ENCODE peak calls at places on chromosomes 13 and 19, in nine cellular contexts. One of them, this sample, is unnamed.
A peak's percentile ranks its signal among the peaks of the same experiment; 100 is the strongest.

GRCh38 chr13:67100723-67101122 is 129.4 kb downstream of the PCDH9 start:
- DNase-seq in fibroblast of mammary gland: no peak
- DNase-seq in GM23338: peak; percentile 31
- DNase-seq in endodermal cell: peak; percentile 53
- DNase-seq in brain microvascular endothelial cell: no peak
- DNase-seq in PC-3: no peak
- DNase-seq in adrenal gland: no peak
- DNase-seq in neural progenitor cell: no peak
- DNase-seq in cardiac muscle cell: no peak
- DNase-seq in this sample: no peak

GRCh38 chr13:29101404-29101803 is 281.3 kb downstream of the MTUS2 start:
- DNase-seq in fibroblast of mammary gland: no peak
- DNase-seq in GM23338: no peak
- DNase-seq in endodermal cell: no peak
- DNase-seq in brain microvascular endothelial cell: no peak
- DNase-seq in PC-3: no peak
- DNase-seq in adrenal gland: no peak
- DNase-seq in neural progenitor cell: no peak
- DNase-seq in cardiac muscle cell: no peak
- DNase-seq in this sample: peak; percentile 5

GRCh38 chr13:98986226-98986846 is 8.5 kb upstream of the DOCK9 start:
- DNase-seq in fibroblast of mammary gland: no peak
- DNase-seq in GM23338: no peak
- DNase-seq in endodermal cell: no peak
- DNase-seq in brain microvascular endothelial cell: no peak
- DNase-seq in PC-3: no peak
- DNase-seq in adrenal gland: no peak
- DNase-seq in neural progenitor cell: no peak
- DNase-seq in cardiac muscle cell: no peak
- DNase-seq in this sample: no peak

GRCh38 chr13:65966991-65967451 is 1263.1 kb downstream of the PCDH9 start:
- DNase-seq in fibroblast of mammary gland: peak; percentile 64
- DNase-seq in GM23338: peak; percentile 88
- DNase-seq in endodermal cell: peak; percentile 66
- DNase-seq in brain microvascular endothelial cell: peak; percentile 55
- DNase-seq in PC-3: peak; percentile 71
- DNase-seq in adrenal gland: no peak
- DNase-seq in neural progenitor cell: peak; percentile 53
- DNase-seq in cardiac muscle cell: peak; percentile 59
- DNase-seq in this sample: peak; percentile 0

GRCh38 chr19:33606556-33606955 is 15.2 kb upstream of the CHST8 start:
- DNase-seq in fibroblast of mammary gland: no peak
- DNase-seq in GM23338: no peak
- DNase-seq in endodermal cell: no peak
- DNase-seq in brain microvascular endothelial cell: no peak
- DNase-seq in PC-3: no peak
- DNase-seq in adrenal gland: no peak
- DNase-seq in neural progenitor cell: no peak
- DNase-seq in cardiac muscle cell: no peak
- DNase-seq in this sample: no peak

GRCh38 chr19:2387367-2388288 is 27.6 kb downstream of the TMPRSS9 start:
- DNase-seq in fibroblast of mammary gland: no peak
- DNase-seq in GM23338: no peak
- DNase-seq in endodermal cell: no peak
- DNase-seq in brain microvascular endothelial cell: no peak
- DNase-seq in PC-3: no peak
- DNase-seq in adrenal gland: no peak
- DNase-seq in neural progenitor cell: no peak
- DNase-seq in cardiac muscle cell: no peak
- DNase-seq in this sample: no peak

GRCh38 chr13:67184247-67184646 is 45.9 kb downstream of the PCDH9 start:
- DNase-seq in fibroblast of mammary gland: no peak
- DNase-seq in GM23338: no peak
- DNase-seq in endodermal cell: no peak
- DNase-seq in brain microvascular endothelial cell: no peak
- DNase-seq in PC-3: peak; percentile 54
- DNase-seq in adrenal gland: no peak
- DNase-seq in neural progenitor cell: no peak
- DNase-seq in cardiac muscle cell: no peak
- DNase-seq in this sample: no peak

GRCh38 chr19:1384478-1385110 is 887 bp downstream of the NDUFS7 start:
- DNase-seq in fibroblast of mammary gland: no peak
- DNase-seq in GM23338: no peak
- DNase-seq in endodermal cell: no peak
- DNase-seq in brain microvascular endothelial cell: no peak
- DNase-seq in PC-3: no peak
- DNase-seq in adrenal gland: no peak
- DNase-seq in neural progenitor cell: no peak
- DNase-seq in cardiac muscle cell: no peak
- DNase-seq in this sample: no peak

GRCh38 chr13:26721251-26721939 is 39.2 kb downstream of the GPR12 start:
- DNase-seq in fibroblast of mammary gland: no peak
- DNase-seq in GM23338: no peak
- DNase-seq in endodermal cell: no peak
- DNase-seq in brain microvascular endothelial cell: no peak
- DNase-seq in PC-3: no peak
- DNase-seq in adrenal gland: no peak
- DNase-seq in neural progenitor cell: no peak
- DNase-seq in cardiac muscle cell: no peak
- DNase-seq in this sample: peak; percentile 40

GRCh38 chr13:21060063-21060826 is 1.1 kb downstream of the LATS2 start:
- DNase-seq in fibroblast of mammary gland: peak; percentile 48
- DNase-seq in GM23338: peak; percentile 67
- DNase-seq in endodermal cell: peak; percentile 78
- DNase-seq in brain microvascular endothelial cell: no peak
- DNase-seq in PC-3: peak; percentile 33
- DNase-seq in adrenal gland: no peak
- DNase-seq in neural progenitor cell: peak; percentile 61
- DNase-seq in cardiac muscle cell: peak; percentile 63
- DNase-seq in this sample: no peak

GRCh38 chr19:5308471-5309437 is 31.9 kb downstream of the PTPRS start:
- DNase-seq in fibroblast of mammary gland: peak; percentile 91
- DNase-seq in GM23338: no peak
- DNase-seq in endodermal cell: no peak
- DNase-seq in brain microvascular endothelial cell: peak; percentile 72
- DNase-seq in PC-3: no peak
- DNase-seq in adrenal gland: peak; percentile 50
- DNase-seq in neural progenitor cell: no peak
- DNase-seq in cardiac muscle cell: peak; percentile 94
- DNase-seq in this sample: no peak

GRCh38 chr13:83151308-83151660 is 731.0 kb downstream of the SLITRK1 start:
- DNase-seq in fibroblast of mammary gland: peak; percentile 22
- DNase-seq in GM23338: no peak
- DNase-seq in endodermal cell: no peak
- DNase-seq in brain microvascular endothelial cell: no peak
- DNase-seq in PC-3: no peak
- DNase-seq in adrenal gland: no peak
- DNase-seq in neural progenitor cell: no peak
- DNase-seq in cardiac muscle cell: no peak
- DNase-seq in this sample: no peak

GRCh38 chr19:1945899-1946298 is 4.9 kb downstream of the CSNK1G2 start:
- DNase-seq in fibroblast of mammary gland: peak; percentile 49
- DNase-seq in GM23338: peak; percentile 93
- DNase-seq in endodermal cell: peak; percentile 93
- DNase-seq in brain microvascular endothelial cell: no peak
- DNase-seq in PC-3: peak; percentile 61
- DNase-seq in adrenal gland: peak; percentile 51
- DNase-seq in neural progenitor cell: peak; percentile 84
- DNase-seq in cardiac muscle cell: peak; percentile 29
- DNase-seq in this sample: no peak

GRCh38 chr13:25171517-25172302 is at the start of gene AMER2:
- DNase-seq in fibroblast of mammary gland: peak; percentile 11
- DNase-seq in GM23338: peak; percentile 37
- DNase-seq in endodermal cell: peak; percentile 68
- DNase-seq in brain microvascular endothelial cell: no peak
- DNase-seq in PC-3: no peak
- DNase-seq in adrenal gland: peak; percentile 39
- DNase-seq in neural progenitor cell: peak; percentile 86
- DNase-seq in cardiac muscle cell: peak; percentile 38
- DNase-seq in this sample: peak; percentile 22

GRCh38 chr13:34371645-34372044 is 553.7 kb downstream of the RFC3 start:
- DNase-seq in fibroblast of mammary gland: no peak
- DNase-seq in GM23338: no peak
- DNase-seq in endodermal cell: no peak
- DNase-seq in brain microvascular endothelial cell: peak; percentile 53
- DNase-seq in PC-3: no peak
- DNase-seq in adrenal gland: no peak
- DNase-seq in neural progenitor cell: no peak
- DNase-seq in cardiac muscle cell: no peak
- DNase-seq in this sample: no peak

DNA sequence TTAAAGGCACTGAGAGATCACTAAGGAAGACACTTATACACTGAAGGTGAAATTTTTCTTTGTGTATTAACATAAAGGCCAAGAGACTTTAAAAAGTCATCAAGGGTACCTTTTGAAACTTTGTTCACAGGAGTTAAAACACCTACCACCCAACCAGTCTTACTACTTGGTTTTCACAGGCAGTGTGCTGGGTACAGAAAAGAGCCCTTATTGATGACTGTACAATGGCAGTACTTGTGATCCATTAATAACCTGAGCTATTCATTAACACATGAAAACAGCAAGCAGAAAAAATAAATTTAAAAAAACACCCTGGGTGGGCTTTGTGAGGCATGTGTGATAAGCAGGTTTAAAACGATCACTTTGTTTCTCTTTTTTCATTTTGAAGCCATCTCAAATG is 148.9 kb downstream of the TBC1D4 start:
- DNase-seq in fibroblast of mammary gland: no peak
- DNase-seq in GM23338: no peak
- DNase-seq in endodermal cell: no peak
- DNase-seq in brain microvascular endothelial cell: no peak
- DNase-seq in PC-3: no peak
- DNase-seq in adrenal gland: no peak
- DNase-seq in neural progenitor cell: no peak
- DNase-seq in cardiac muscle cell: no peak
- DNase-seq in this sample: no peak
- TF ChIP-seq CTCF in fibroblast of mammary gland: no peak
- TF ChIP-seq CTCF in GM23338: no peak
- TF ChIP-seq CTCF in endodermal cell: no peak
- TF ChIP-seq CTCF in brain microvascular endothelial cell: no peak
- TF ChIP-seq CTCF in PC-3: no peak
- TF ChIP-seq CTCF in adrenal gland: no peak
- TF ChIP-seq CTCF in neural progenitor cell: no peak
- TF ChIP-seq CTCF in cardiac muscle cell: no peak
- TF ChIP-seq CTCF in this sample: no peak

DNA sequence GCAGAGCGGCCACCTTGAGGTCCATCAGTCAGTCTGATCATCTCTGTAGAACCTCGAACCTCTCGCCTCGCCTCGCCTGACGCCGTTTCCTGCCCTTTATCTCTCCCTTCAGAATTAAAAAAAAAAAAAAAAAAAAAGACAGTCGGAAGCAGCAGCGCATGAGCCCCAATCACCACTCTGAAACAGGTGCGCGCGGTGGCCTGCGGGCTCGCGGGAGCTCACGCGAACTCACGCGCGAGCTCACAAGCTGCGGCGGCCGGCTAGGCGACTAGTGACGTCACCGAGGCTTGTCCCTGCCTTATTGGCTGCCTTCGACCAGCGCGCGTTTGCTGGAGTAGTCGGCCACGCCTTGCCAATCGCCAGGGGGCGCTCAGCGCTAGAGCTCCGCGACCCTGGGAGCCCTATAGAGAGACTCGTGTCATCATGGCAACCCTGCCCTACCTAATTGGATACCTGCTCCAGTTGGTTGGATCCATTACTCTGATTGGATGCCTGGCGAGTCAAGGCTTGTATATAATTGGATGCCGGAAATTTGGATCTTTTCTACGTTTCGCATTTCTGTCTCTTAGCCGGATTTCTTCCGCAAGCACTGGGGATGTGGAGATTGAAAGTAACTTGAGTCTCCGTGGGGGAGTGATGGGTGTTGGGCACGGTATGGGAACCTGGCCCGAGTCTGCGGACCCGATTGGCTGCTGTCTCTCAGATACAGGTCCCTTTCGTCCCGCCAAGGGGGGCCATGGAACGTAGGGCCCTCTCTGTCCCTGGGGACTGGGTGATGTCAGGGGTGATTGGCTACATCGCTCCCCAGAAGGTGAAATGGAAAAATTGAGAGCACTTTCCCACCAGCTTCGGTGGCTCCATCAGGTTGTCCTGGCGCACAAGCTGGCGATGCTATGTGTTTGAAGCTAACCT is 31.6 kb downstream of the SYT3 start:
- DNase-seq in fibroblast of mammary gland: peak; percentile 85
- DNase-seq in GM23338: peak; percentile 100
- DNase-seq in endodermal cell: peak; percentile 99
- DNase-seq in brain microvascular endothelial cell: peak; percentile 73
- DNase-seq in PC-3: peak; percentile 34
- DNase-seq in adrenal gland: peak; percentile 64
- DNase-seq in neural progenitor cell: peak; percentile 97
- DNase-seq in cardiac muscle cell: peak; percentile 92
- DNase-seq in this sample: peak; percentile 75
- TF ChIP-seq CTCF in fibroblast of mammary gland: peak; percentile 55
- TF ChIP-seq CTCF in GM23338: peak; percentile 80
- TF ChIP-seq CTCF in endodermal cell: peak; percentile 89
- TF ChIP-seq CTCF in brain microvascular endothelial cell: peak; percentile 50
- TF ChIP-seq CTCF in PC-3: peak; percentile 41
- TF ChIP-seq CTCF in adrenal gland: no peak
- TF ChIP-seq CTCF in neural progenitor cell: peak; percentile 66
- TF ChIP-seq CTCF in cardiac muscle cell: peak; percentile 79
- TF ChIP-seq CTCF in this sample: peak; percentile 22

DNA sequence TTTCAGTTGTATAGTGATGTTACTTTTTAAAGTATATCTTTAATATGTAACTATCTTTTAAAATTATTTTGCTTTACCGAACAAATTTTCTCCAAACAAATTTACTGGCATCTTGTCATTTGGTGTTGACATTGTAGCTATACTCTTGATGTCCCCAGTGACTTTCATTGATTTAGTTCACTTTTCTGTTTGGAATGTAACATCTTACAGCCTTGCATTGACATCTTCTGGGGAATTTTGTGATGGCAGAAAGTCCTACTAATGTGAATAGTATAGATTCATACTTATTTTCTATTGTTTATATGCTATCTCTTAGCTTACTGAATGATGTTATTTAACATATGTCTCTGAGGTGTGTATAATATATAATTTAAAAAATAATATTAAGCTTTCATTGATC is 800.9 kb upstream of the ATXN8OS start:
- DNase-seq in fibroblast of mammary gland: no peak
- DNase-seq in GM23338: peak; percentile 19
- DNase-seq in endodermal cell: no peak
- DNase-seq in brain microvascular endothelial cell: no peak
- DNase-seq in PC-3: no peak
- DNase-seq in adrenal gland: no peak
- DNase-seq in neural progenitor cell: no peak
- DNase-seq in cardiac muscle cell: no peak
- DNase-seq in this sample: no peak
- TF ChIP-seq CTCF in fibroblast of mammary gland: no peak
- TF ChIP-seq CTCF in GM23338: peak; percentile 43
- TF ChIP-seq CTCF in endodermal cell: peak; percentile 41
- TF ChIP-seq CTCF in brain microvascular endothelial cell: no peak
- TF ChIP-seq CTCF in PC-3: no peak
- TF ChIP-seq CTCF in adrenal gland: no peak
- TF ChIP-seq CTCF in neural progenitor cell: peak; percentile 17
- TF ChIP-seq CTCF in cardiac muscle cell: no peak
- TF ChIP-seq CTCF in this sample: no peak

DNA sequence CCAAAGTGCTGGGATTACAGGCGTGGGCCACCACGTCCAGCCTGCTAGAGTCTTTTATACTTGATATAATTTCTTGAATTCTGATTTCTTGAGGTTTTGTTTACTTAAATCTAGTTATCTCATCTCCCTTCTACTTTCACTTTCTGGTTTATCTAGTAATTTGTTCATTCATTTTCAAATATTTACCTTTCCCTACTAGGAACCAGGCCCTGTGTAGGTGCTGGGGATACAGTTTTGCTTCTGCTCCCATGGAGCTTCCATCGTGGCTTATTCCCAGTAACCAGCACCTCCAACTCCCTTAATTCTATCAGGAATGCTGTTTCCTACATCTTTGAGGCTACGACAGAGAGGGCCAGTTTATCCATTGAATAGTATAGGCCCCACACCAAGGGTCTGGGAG is 24.1 kb upstream of the TRIM13 start:
- DNase-seq in fibroblast of mammary gland: no peak
- DNase-seq in GM23338: no peak
- DNase-seq in endodermal cell: no peak
- DNase-seq in brain microvascular endothelial cell: no peak
- DNase-seq in PC-3: no peak
- DNase-seq in adrenal gland: no peak
- DNase-seq in neural progenitor cell: no peak
- DNase-seq in cardiac muscle cell: no peak
- DNase-seq in this sample: no peak
- TF ChIP-seq CTCF in fibroblast of mammary gland: no peak
- TF ChIP-seq CTCF in GM23338: no peak
- TF ChIP-seq CTCF in endodermal cell: no peak
- TF ChIP-seq CTCF in brain microvascular endothelial cell: no peak
- TF ChIP-seq CTCF in PC-3: no peak
- TF ChIP-seq CTCF in adrenal gland: no peak
- TF ChIP-seq CTCF in neural progenitor cell: no peak
- TF ChIP-seq CTCF in cardiac muscle cell: no peak
- TF ChIP-seq CTCF in this sample: no peak

This sample was measured in GM12865.